ENCODE peak calls at places on chromosomes 4 and X, in eight cellular contexts. One of them, this sample, is unnamed.

GRCh38 chr4:83217721-83218522 is 66.7 kb downstream of the COQ2 start:
- DNase-seq in adrenal gland: peak; percentile 19
- DNase-seq in lower leg skin: no peak
- DNase-seq in H54: no peak
- DNase-seq in body of pancreas: peak; percentile 55
- DNase-seq in NB4: peak; percentile 93
- DNase-seq in gastrocnemius medialis: no peak
- DNase-seq in GM12892: peak; percentile 54
- DNase-seq in this sample: peak; percentile 77

GRCh38 chrX:32749075-32749474 is 462.3 kb downstream of the DMD start:
- DNase-seq in body of pancreas: no peak
- DNase-seq in NB4: no peak
- DNase-seq in adrenal gland: no peak
- DNase-seq in lower leg skin: no peak
- DNase-seq in gastrocnemius medialis: no peak
- DNase-seq in GM12892: no peak
- DNase-seq in H54: no peak
- DNase-seq in this sample: no peak

GRCh38 chrX:8913665-8914409 is 112.7 kb upstream of the FAM9A start:
- DNase-seq in GM12892: no peak
- DNase-seq in NB4: no peak
- DNase-seq in gastrocnemius medialis: no peak
- DNase-seq in adrenal gland: peak; percentile 37
- DNase-seq in H54: no peak
- DNase-seq in body of pancreas: peak; percentile 15
- DNase-seq in lower leg skin: no peak
- DNase-seq in this sample: no peak

GRCh38 chrX:40544343-40545250 is 36.2 kb upstream of the ATP6AP2 start:
- DNase-seq in adrenal gland: no peak
- DNase-seq in H54: no peak
- DNase-seq in gastrocnemius medialis: no peak
- DNase-seq in body of pancreas: no peak
- DNase-seq in lower leg skin: no peak
- DNase-seq in NB4: no peak
- DNase-seq in GM12892: no peak
- DNase-seq in this sample: no peak

GRCh38 chrX:2789569-2789968 is 37.7 kb downstream of the XG start:
- DNase-seq in body of pancreas: no peak
- DNase-seq in gastrocnemius medialis: no peak
- DNase-seq in lower leg skin: no peak
- DNase-seq in adrenal gland: no peak
- DNase-seq in NB4: no peak
- DNase-seq in GM12892: no peak
- DNase-seq in H54: no peak
- DNase-seq in this sample: no peak

GRCh38 chr4:119498520-119498919 is 130.1 kb downstream of the PDE5A start:
- DNase-seq in GM12892: no peak
- DNase-seq in lower leg skin: no peak
- DNase-seq in NB4: peak; percentile 13
- DNase-seq in gastrocnemius medialis: no peak
- DNase-seq in adrenal gland: peak; percentile 47
- DNase-seq in H54: no peak
- DNase-seq in body of pancreas: peak; percentile 43
- DNase-seq in this sample: no peak

GRCh38 chr4:4837921-4838601 is 21.4 kb upstream of the MSX1 start:
- DNase-seq in gastrocnemius medialis: no peak
- DNase-seq in GM12892: no peak
- DNase-seq in lower leg skin: peak; percentile 48
- DNase-seq in body of pancreas: no peak
- DNase-seq in H54: no peak
- DNase-seq in adrenal gland: no peak
- DNase-seq in NB4: no peak
- DNase-seq in this sample: no peak

GRCh38 chr4:2079926-2080325 is 20.8 kb downstream of the NAT8L start:
- DNase-seq in NB4: no peak
- DNase-seq in gastrocnemius medialis: no peak
- DNase-seq in adrenal gland: no peak
- DNase-seq in H54: no peak
- DNase-seq in body of pancreas: peak; percentile 1
- DNase-seq in lower leg skin: no peak
- DNase-seq in GM12892: no peak
- DNase-seq in this sample: no peak

GRCh38 chr4:3514806-3515421 is 17.3 kb downstream of the LRPAP1 start:
- DNase-seq in gastrocnemius medialis: no peak
- DNase-seq in adrenal gland: no peak
- DNase-seq in GM12892: no peak
- DNase-seq in body of pancreas: no peak
- DNase-seq in H54: no peak
- DNase-seq in lower leg skin: no peak
- DNase-seq in NB4: no peak
- DNase-seq in this sample: no peak

GRCh38 chrX:134512566-134512965 is 52.6 kb downstream of the HPRT1 start:
- DNase-seq in gastrocnemius medialis: no peak
- DNase-seq in GM12892: no peak
- DNase-seq in adrenal gland: no peak
- DNase-seq in body of pancreas: no peak
- DNase-seq in H54: peak; percentile 58
- DNase-seq in NB4: no peak
- DNase-seq in lower leg skin: no peak
- DNase-seq in this sample: no peak

GRCh38 chrX:81229208-81229607 is 27.3 kb downstream of the SH3BGRL start:
- DNase-seq in GM12892: no peak
- DNase-seq in gastrocnemius medialis: no peak
- DNase-seq in NB4: no peak
- DNase-seq in lower leg skin: no peak
- DNase-seq in body of pancreas: no peak
- DNase-seq in adrenal gland: no peak
- DNase-seq in H54: no peak
- DNase-seq in this sample: no peak

GRCh38 chr4:4320528-4320927 is 30.5 kb downstream of the ZBTB49 start:
- DNase-seq in adrenal gland: no peak
- DNase-seq in gastrocnemius medialis: no peak
- DNase-seq in lower leg skin: no peak
- DNase-seq in H54: no peak
- DNase-seq in GM12892: no peak
- DNase-seq in body of pancreas: no peak
- DNase-seq in NB4: no peak
- DNase-seq in this sample: no peak

DNA sequence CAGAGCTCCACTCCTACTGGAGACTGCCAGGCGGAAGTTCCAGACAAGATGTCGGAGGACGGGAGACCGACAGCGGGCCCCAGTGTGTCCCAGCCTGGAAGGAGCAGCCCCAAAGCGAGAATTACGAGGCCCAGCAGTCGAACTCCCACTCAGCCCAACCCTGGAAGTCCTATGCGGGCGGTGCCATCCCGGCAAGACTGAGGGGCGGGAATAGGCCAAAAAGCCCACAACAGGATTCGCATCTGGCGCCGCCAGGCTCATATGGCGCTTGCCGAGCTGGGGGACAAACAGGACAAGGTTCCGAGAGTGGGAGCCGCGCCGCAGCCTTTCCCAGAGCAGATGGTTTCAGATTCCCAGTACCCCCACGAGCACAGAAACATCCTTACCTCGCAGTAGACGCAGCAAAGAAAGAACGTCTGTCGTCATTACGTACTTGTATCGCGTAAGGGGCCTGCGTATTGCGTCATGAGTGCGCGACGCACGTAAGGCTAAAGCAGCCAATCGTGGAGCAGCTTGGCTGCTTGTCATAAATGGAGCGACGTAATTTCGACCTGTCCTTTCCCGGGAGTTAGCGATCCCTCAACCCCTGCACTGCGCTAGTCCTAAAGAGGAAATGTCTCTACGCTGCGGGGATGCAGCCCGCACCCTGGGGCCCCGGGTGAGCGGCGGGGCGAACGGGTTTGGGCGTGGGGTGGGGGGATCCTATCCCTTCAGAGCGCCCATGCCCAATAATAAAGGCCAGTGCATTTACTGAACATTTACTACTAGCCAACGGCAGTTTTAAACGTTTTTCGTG is at the start of the genes LIAS and RPL9:
- DNase-seq in body of pancreas: peak; percentile 99
- DNase-seq in NB4: peak; percentile 100
- DNase-seq in lower leg skin: peak; percentile 99
- DNase-seq in H54: peak; percentile 69
- DNase-seq in GM12892: peak; percentile 76
- DNase-seq in adrenal gland: peak; percentile 98
- DNase-seq in gastrocnemius medialis: peak; percentile 94
- DNase-seq in this sample: no peak
- TF ChIP-seq POLR2A in body of pancreas: peak; percentile 97
- TF ChIP-seq POLR2A in NB4: peak; percentile 99
- TF ChIP-seq POLR2A in lower leg skin: peak; percentile 85
- TF ChIP-seq POLR2A in H54: peak; percentile 89
- TF ChIP-seq POLR2A in GM12892: peak; percentile 100
- TF ChIP-seq POLR2A in adrenal gland: peak; percentile 97
- TF ChIP-seq POLR2A in gastrocnemius medialis: peak; percentile 96
- TF ChIP-seq POLR2A in this sample: peak; percentile 88

GRCh38 chr4:158768577-158769174 is at the start of gene FNIP2:
- DNase-seq in lower leg skin: peak; percentile 95
- DNase-seq in H54: peak; percentile 52
- DNase-seq in GM12892: peak; percentile 52
- DNase-seq in gastrocnemius medialis: peak; percentile 74
- DNase-seq in NB4: peak; percentile 63
- DNase-seq in body of pancreas: peak; percentile 84
- DNase-seq in adrenal gland: peak; percentile 87
- DNase-seq in this sample: no peak
- TF ChIP-seq POLR2A in lower leg skin: no peak
- TF ChIP-seq POLR2A in H54: peak; percentile 58
- TF ChIP-seq POLR2A in GM12892: no peak
- TF ChIP-seq POLR2A in gastrocnemius medialis: peak; percentile 86
- TF ChIP-seq POLR2A in NB4: no peak
- TF ChIP-seq POLR2A in body of pancreas: peak; percentile 77
- TF ChIP-seq POLR2A in adrenal gland: peak; percentile 85
- TF ChIP-seq POLR2A in this sample: no peak

DNA sequence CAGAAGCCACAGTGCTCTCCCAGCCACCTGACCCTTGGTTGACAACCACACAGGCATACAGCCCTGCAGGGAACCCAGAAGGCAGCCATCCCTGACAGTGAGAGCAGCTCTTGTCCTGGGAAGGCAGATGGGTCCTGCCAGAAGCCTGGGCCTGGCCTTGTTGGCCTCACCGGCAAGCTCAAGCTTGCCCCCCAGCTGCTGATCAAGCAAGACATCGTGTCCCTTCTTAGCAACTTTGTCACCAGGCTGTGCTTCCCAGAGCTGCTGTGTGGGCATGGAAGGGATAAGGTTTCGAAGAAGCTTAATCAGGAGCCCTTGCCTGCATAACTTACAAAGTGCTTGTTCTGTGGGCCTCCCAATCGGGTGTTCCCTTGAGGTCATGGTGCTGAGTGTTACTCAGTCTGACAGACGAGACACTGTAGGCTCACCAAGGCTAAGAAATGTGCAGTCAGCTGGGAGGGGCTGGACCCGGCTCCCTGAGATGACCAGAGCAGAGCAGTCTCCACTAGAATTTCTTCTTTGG is 6.8 kb upstream of the ABLIM2 start:
- DNase-seq in GM12892: no peak
- DNase-seq in body of pancreas: no peak
- DNase-seq in adrenal gland: no peak
- DNase-seq in lower leg skin: no peak
- DNase-seq in gastrocnemius medialis: peak; percentile 92
- DNase-seq in NB4: no peak
- DNase-seq in H54: no peak
- DNase-seq in this sample: no peak
- TF ChIP-seq POLR2A in GM12892: no peak
- TF ChIP-seq POLR2A in body of pancreas: no peak
- TF ChIP-seq POLR2A in adrenal gland: no peak
- TF ChIP-seq POLR2A in lower leg skin: no peak
- TF ChIP-seq POLR2A in gastrocnemius medialis: peak; percentile 84
- TF ChIP-seq POLR2A in NB4: no peak
- TF ChIP-seq POLR2A in H54: no peak
- TF ChIP-seq POLR2A in this sample: no peak

GRCh38 chr4:85531575-85532339 is 56.8 kb downstream of the ARHGAP24 start:
- DNase-seq in lower leg skin: no peak
- DNase-seq in body of pancreas: no peak
- DNase-seq in GM12892: no peak
- DNase-seq in gastrocnemius medialis: no peak
- DNase-seq in H54: no peak
- DNase-seq in NB4: no peak
- DNase-seq in adrenal gland: no peak
- DNase-seq in this sample: no peak

DNA sequence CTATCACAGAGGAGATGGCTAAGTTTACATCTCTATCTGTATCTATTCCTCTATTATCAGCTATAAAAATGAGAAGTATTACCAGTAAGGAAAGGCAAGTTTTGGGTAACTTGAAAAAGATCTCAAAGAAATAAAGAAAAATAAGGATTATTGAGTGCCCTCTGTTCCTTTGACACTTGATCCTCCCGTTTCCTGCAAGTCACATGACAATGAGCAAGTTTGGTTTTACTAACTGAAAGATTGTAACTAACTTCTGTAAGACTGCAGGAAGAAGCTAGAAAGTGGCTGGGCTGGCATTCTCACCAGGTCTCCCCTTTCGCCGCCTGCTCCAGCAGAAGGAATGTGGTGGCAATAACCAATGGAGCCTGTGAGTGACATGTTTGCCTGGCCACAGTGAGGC is 59.2 kb downstream of the ARHGAP24 start:
- DNase-seq in body of pancreas: no peak
- DNase-seq in adrenal gland: no peak
- DNase-seq in H54: no peak
- DNase-seq in GM12892: no peak
- DNase-seq in gastrocnemius medialis: no peak
- DNase-seq in NB4: no peak
- DNase-seq in lower leg skin: no peak
- DNase-seq in this sample: no peak
- TF ChIP-seq POLR2A in body of pancreas: no peak
- TF ChIP-seq POLR2A in adrenal gland: no peak
- TF ChIP-seq POLR2A in H54: no peak
- TF ChIP-seq POLR2A in GM12892: no peak
- TF ChIP-seq POLR2A in gastrocnemius medialis: no peak
- TF ChIP-seq POLR2A in NB4: no peak
- TF ChIP-seq POLR2A in lower leg skin: no peak
- TF ChIP-seq POLR2A in this sample: no peak

This sample was measured in vagina.